ENCODE peak calls at places on chromosomes 5 and 9, in seven cellular contexts. B, T, Y, J, W, A and L are unnamed samples.

GRCh38 chr5:151227918-151228447 is 4.1 kb upstream of the CCDC69 start:
- DNase-seq in B (peak; percentile 61), T (no peak), Y (no peak), J (no peak), W (no peak), A (no peak), L (peak; percentile 48)

GRCh38 chr9:108521063-108521462 is 334.7 kb downstream of the ACTL7B start:
- DNase-seq in B (peak; percentile 68), T (no peak), Y (peak; percentile 51), J (no peak), W (peak; percentile 72), A (no peak), L (no peak)

GRCh38 chr5:148615644-148616283 is 38.6 kb downstream of the HTR4 start:
- DNase-seq in B (no peak), T (no peak), Y (peak; percentile 59), J (no peak), W (peak; percentile 53), A (no peak), L (no peak)

GRCh38 chr9:129763235-129763917 is 10.5 kb upstream of the PTGES start:
- DNase-seq in B (peak; percentile 95), T (peak; percentile 78), Y (no peak), J (peak; percentile 40), W (peak; percentile 96), A (no peak), L (no peak)

GRCh38 chr9:89309166-89309565 is 1.8 kb upstream of the CKS2 start:
- DNase-seq in B (no peak), T (no peak), Y (no peak), J (no peak), W (no peak), A (no peak), L (no peak)

GRCh38 chr9:72980183-72980582 is 27.3 kb upstream of the ALDH1A1 start:
- DNase-seq in B (no peak), T (no peak), Y (no peak), J (no peak), W (no peak), A (no peak), L (no peak)

GRCh38 chr9:129900263-129901041 is 65.2 kb downstream of the USP20 start:
- DNase-seq in B (no peak), T (no peak), Y (no peak), J (no peak), W (no peak), A (no peak), L (peak; percentile 50)

GRCh38 chr5:72125271-72125670 is 18.0 kb downstream of the MAP1B start:
- DNase-seq in B (no peak), T (no peak), Y (no peak), J (no peak), W (no peak), A (no peak), L (no peak)

GRCh38 chr5:132363431-132364112 is 5.9 kb upstream of the SLC22A5 start:
- DNase-seq in B (peak; percentile 87), T (no peak), Y (peak; percentile 94), J (no peak), W (peak; percentile 94), A (no peak), L (no peak)

GRCh38 chr5:139650031-139650688 is 2.0 kb downstream of the CXXC5 start:
- DNase-seq in B (no peak), T (no peak), Y (no peak), J (peak; percentile 55), W (no peak), A (peak; percentile 50), L (peak; percentile 64)

GRCh38 chr5:139648205-139649081 is at the start of gene CXXC5:
- DNase-seq in B (peak; percentile 92), T (no peak), Y (peak; percentile 75), J (peak; percentile 90), W (peak; percentile 87), A (peak; percentile 92), L (peak; percentile 92)

GRCh38 chr5:139647406-139648204 is 544 bp upstream of the CXXC5 start:
- DNase-seq in B (no peak), T (no peak), Y (no peak), J (no peak), W (no peak), A (peak; percentile 20), L (no peak)

GRCh38 chr5:139650689-139651501 is 2.7 kb downstream of the CXXC5 start:
- DNase-seq in B (no peak), T (no peak), Y (no peak), J (peak; percentile 47), W (no peak), A (peak; percentile 87), L (no peak)

GRCh38 chr5:139649082-139649991 is 1.2 kb downstream of the CXXC5 start:
- DNase-seq in B (no peak), T (no peak), Y (peak; percentile 22), J (peak; percentile 32), W (no peak), A (peak; percentile 60), L (peak; percentile 81)
- TF ChIP-seq CTCF in B (no peak), T (no peak), Y (no peak), J (no peak), W (peak; percentile 0), A (no peak), L (no peak)

GRCh38 chr9:114616684-114617520 is 5.8 kb downstream of the TMEM268 start:
- DNase-seq in B (no peak), T (peak; percentile 60), Y (peak; percentile 43), J (peak; percentile 83), W (no peak), A (peak; percentile 77), L (peak; percentile 77)
- H3K4me3 ChIP-seq in B (no peak overlapping the region), T (no peak overlapping the region), Y (no peak overlapping the region), J (no peak overlapping the region), W (no peak overlapping the region), A (no peak overlapping the region), L (no peak overlapping the region)

DNA sequence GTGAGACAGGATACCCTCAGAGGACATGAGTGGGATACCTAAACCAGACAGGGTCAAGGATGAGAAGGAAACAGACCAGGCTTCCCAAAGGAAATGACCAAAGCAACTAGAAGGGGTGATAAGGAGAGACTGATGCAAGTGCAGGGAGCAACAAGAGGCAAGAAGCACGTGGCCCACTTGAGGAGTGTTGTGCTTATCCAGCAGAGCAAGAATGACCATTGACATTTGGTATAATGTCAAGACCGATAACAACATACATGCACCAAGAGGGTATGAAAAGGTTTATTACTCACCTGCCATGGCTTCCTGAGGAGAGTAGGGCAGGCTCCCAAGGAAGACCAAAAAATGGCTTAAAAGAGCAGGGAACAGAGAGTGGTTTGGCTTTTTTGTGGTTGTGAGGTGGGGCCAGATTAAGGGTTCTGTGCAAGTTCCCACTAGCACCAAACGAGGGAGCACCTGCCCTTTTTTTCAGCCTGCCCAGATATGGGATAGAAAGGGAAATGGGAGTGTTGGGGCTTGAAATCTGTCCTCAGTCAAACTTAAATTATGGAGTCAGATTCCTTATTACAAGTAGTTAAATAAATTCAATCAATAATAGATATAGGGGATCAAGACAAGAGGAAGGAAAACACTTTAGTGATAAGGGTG is 513.6 kb downstream of the RASEF start:
- DNase-seq in B (no peak), T (no peak), Y (no peak), J (no peak), W (no peak), A (no peak), L (no peak)
- TF ChIP-seq CTCF in B (no peak), T (no peak), Y (no peak), J (no peak), W (no peak), A (peak; percentile 39), L (no peak)

GRCh38 chr5:127002390-127002789 is 28.0 kb downstream of the MARCHF3 start:
- DNase-seq in B (peak; percentile 74), T (no peak), Y (no peak), J (no peak), W (peak; percentile 63), A (no peak), L (no peak)

GRCh38 chr5:127001621-127002296 is 28.6 kb downstream of the MARCHF3 start:
- DNase-seq in B (peak; percentile 88), T (no peak), Y (peak; percentile 7), J (no peak), W (peak; percentile 92), A (no peak), L (no peak)

GRCh38 chr5:126995689-126996088 is 34.7 kb downstream of the MARCHF3 start:
- DNase-seq in B (no peak), T (no peak), Y (no peak), J (no peak), W (no peak), A (no peak), L (no peak)

GRCh38 chr5:126998201-126998631 is 32.1 kb downstream of the MARCHF3 start:
- DNase-seq in B (peak; percentile 44), T (no peak), Y (no peak), J (no peak), W (peak; percentile 46), A (no peak), L (no peak)

GRCh38 chr5:126998895-126999570 is 31.3 kb downstream of the MARCHF3 start:
- DNase-seq in B (no peak), T (no peak), Y (no peak), J (no peak), W (no peak), A (no peak), L (no peak)
- H3K4me3 ChIP-seq in B (no peak overlapping the region), T (no peak overlapping the region), Y (no peak overlapping the region), J (no peak overlapping the region), W (no peak overlapping the region), A (no peak overlapping the region), L (no peak overlapping the region)

DNA sequence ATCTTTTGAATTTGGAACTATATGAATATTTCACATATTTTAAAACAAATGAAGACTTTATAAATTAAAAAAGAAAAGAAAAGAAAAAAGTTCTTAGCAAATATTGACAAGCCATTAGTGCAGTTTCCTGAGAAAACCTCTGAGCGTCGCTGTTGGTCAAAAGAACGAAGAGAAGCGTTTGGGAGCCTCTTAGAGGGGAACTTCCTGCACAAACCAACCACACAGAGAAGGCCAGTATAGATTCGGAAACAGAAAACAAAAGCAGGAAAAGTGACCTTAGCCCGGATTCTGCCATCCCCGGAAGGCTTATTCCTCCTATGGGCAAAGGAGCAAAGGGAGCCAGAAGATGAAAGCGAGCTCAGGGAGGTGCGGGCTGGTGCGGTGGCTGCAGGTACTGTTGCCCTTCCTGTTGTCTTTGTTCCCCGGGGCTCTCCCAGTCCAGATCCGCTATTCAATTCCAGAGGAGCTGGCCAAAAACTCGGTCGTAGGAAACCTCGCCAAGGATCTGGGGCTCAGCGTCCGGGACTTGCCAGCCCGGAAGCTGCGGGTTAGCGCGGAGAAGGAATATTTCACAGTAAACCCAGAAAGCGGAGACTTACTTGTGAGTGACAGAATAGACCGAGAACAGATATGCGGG is at the start of gene PCDHGB2:
- DNase-seq in B (peak; percentile 40), T (no peak), Y (peak; percentile 63), J (no peak), W (peak; percentile 75), A (no peak), L (peak; percentile 76)
- TF ChIP-seq CTCF in B (peak; percentile 30), T (peak; percentile 25), Y (peak; percentile 67), J (peak; percentile 39), W (peak; percentile 55), A (peak; percentile 6), L (peak; percentile 62)

DNA sequence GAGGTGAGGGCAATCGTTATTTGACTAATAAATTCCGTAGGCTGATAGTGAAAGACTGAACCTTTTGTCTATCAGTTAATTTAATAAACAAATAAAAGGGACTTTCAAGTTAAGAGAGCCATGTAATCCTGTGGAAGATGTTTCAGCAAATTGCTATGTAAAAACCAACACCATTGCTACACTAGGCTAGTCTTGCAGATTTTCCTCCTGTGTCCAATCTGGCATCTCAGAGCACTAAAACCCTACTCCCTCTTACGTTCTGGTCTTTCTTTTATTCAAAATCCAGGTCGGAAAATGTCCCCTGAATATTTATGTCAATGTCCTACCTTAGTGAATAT is 478.8 kb upstream of the TNC start:
- DNase-seq in B (no peak), T (no peak), Y (no peak), J (no peak), W (no peak), A (no peak), L (no peak)
- H3K4me3 ChIP-seq in B (no peak overlapping the region), T (no peak overlapping the region), Y (no peak overlapping the region), J (no peak overlapping the region), W (peak overlapping the region; percentile 56), A (no peak overlapping the region), L (no peak overlapping the region)